ENCODE peak calls at places on chromosomes 2 and 18, in nine cellular contexts. R is lower lobe of right lung; I is heart right ventricle; M is stimulated activated CD8-positive, alpha-beta memory T cell treated with anti-CD3 and anti-CD28 coated beads, Interleukin-2, amount 100 ng/mL, for 1 hour; J is endodermal cell; A is amniotic epithelial cell; Q is T-helper 2 cell; Z is AG08396; S is IMR-90. O is an unnamed sample.

GRCh38 chr2:206616141-206616540 is 26.1 kb upstream of the FAM237A start:
- DNase-seq in R (no peak), I (no peak), M (no peak), J (no peak), A (no peak), Q (no peak), Z (no peak), S (peak), O (no peak)

GRCh38 chr2:216643986-216644662 is 10.9 kb downstream of the IGFBP2 start:
- DNase-seq in R (no peak), I (no peak), M (no peak), J (no peak), A (peak), Q (no peak), Z (peak), S (peak), O (no peak)

GRCh38 chr2:105893011-105893995 is 148.6 kb downstream of the NCK2 start:
- DNase-seq in R (no peak), I (no peak), M (no peak), J (no peak), A (no peak), Q (no peak), Z (no peak), S (no peak), O (no peak)

GRCh38 chr2:119659601-119660342 is 19.2 kb upstream of the TMEM177 start:
- DNase-seq in R (no peak), I (no peak), M (no peak), J (peak), A (peak), Q (no peak), Z (peak), S (peak), O (no peak)

GRCh38 chr2:64645014-64645418 is 8.7 kb downstream of the SERTAD2 start:
- DNase-seq in R (no peak), I (peak), M (no peak), J (peak), A (peak), Q (no peak), Z (peak), S (peak), O (no peak)

GRCh38 chr2:217027414-217027813 is 167.6 kb upstream of the TNP1 start:
- DNase-seq in R (no peak), I (no peak), M (no peak), J (no peak), A (peak), Q (no peak), Z (no peak), S (no peak), O (no peak)

GRCh38 chr18:31278609-31279071 is 39.3 kb upstream of the DSG1 start:
- DNase-seq in R (no peak), I (no peak), M (no peak), J (no peak), A (peak), Q (no peak), Z (no peak), S (no peak), O (no peak)

GRCh38 chr2:70964596-70965386 is 13.6 kb upstream of the ANKRD53 start:
- DNase-seq in R (peak), I (peak), M (peak), J (peak), A (peak), Q (peak), Z (peak), S (peak), O (peak)

GRCh38 chr18:12791631-12792030 is 88.8 kb downstream of the PSMG2 start:
- DNase-seq in R (no peak), I (no peak), M (no peak), J (no peak), A (no peak), Q (no peak), Z (no peak), S (no peak), O (no peak)

GRCh38 chr2:231927566-231927890 is 1.3 kb upstream of the NPPC start:
- DNase-seq in R (no peak), I (no peak), M (no peak), J (no peak), A (no peak), Q (no peak), Z (no peak), S (no peak), O (peak)

GRCh38 chr2:207231106-207231860 is 65.5 kb upstream of the KLF7 start:
- DNase-seq in R (no peak), I (no peak), M (no peak), J (no peak), A (no peak), Q (no peak), Z (no peak), S (no peak), O (no peak)

O was measured in GM10248.